ENCODE peak calls at places on chromosomes 2 and 18, in nine cellular contexts. E, K, N, S, V, X, P, O and L are unnamed samples.

GRCh38 chr18:79611040-79611681 is 68.4 kb upstream of the CTDP1 start:
- DNase-seq in E (no peak), K (no peak), N (no peak), S (no peak), V (no peak), X (no peak), P (no peak), O (peak; percentile 46), L (no peak)

GRCh38 chr2:66839551-66840320 is 404.8 kb downstream of the MEIS1 start:
- DNase-seq in E (no peak), K (no peak), N (no peak), S (no peak), V (no peak), X (peak; percentile 24), P (no peak), O (no peak), L (no peak)

GRCh38 chr2:143807677-143808076 is 678.5 kb downstream of the ARHGAP15 start:
- DNase-seq in E (no peak), K (peak; percentile 7), N (no peak), S (no peak), V (no peak), X (no peak), P (no peak), O (no peak), L (no peak)

GRCh38 chr18:80148316-80149199 is 39.5 kb downstream of the ADNP2 start:
- DNase-seq in E (no peak), K (no peak), N (no peak), S (no peak), V (no peak), X (no peak), P (no peak), O (peak; percentile 56), L (no peak)

GRCh38 chr2:127014630-127015029 is 92.3 kb downstream of the BIN1 start:
- DNase-seq in E (no peak), K (no peak), N (no peak), S (no peak), V (no peak), X (no peak), P (no peak), O (no peak), L (no peak)

GRCh38 chr2:7116516-7116915 is 199.3 kb downstream of the RNF144A start:
- DNase-seq in E (no peak), K (no peak), N (no peak), S (no peak), V (no peak), X (no peak), P (no peak), O (no peak), L (no peak)

GRCh38 chr2:135736546-135736945 is 5.1 kb upstream of the UBXN4 start:
- DNase-seq in E (no peak), K (no peak), N (no peak), S (no peak), V (no peak), X (no peak), P (no peak), O (no peak), L (no peak)

GRCh38 chr2:156157670-156158069 is 174.9 kb downstream of the NR4A2 start:
- DNase-seq in E (no peak), K (no peak), N (no peak), S (no peak), V (peak; percentile 48), X (peak; percentile 11), P (peak; percentile 15), O (no peak), L (no peak)

GRCh38 chr2:181813963-181814565 is 77.5 kb upstream of the ITPRID2 start:
- DNase-seq in E (no peak), K (peak; percentile 15), N (no peak), S (no peak), V (no peak), X (no peak), P (no peak), O (no peak), L (no peak)

GRCh38 chr2:165147201-165148045 is 56.4 kb downstream of the SCN3A start:
- DNase-seq in E (no peak), K (no peak), N (no peak), S (no peak), V (no peak), X (no peak), P (no peak), O (no peak), L (no peak)

GRCh38 chr2:117917223-117917917 is 96.5 kb downstream of the CCDC93 start:
- DNase-seq in E (no peak), K (no peak), N (no peak), S (no peak), V (no peak), X (peak; percentile 42), P (no peak), O (no peak), L (no peak)

GRCh38 chr2:9690252-9690651 is 59.5 kb upstream of the YWHAQ start:
- DNase-seq in E (no peak), K (no peak), N (no peak), S (no peak), V (no peak), X (no peak), P (no peak), O (no peak), L (no peak)

GRCh38 chr2:239292956-239293355 is 107.9 kb downstream of the HDAC4 start:
- DNase-seq in E (no peak), K (peak; percentile 7), N (no peak), S (no peak), V (no peak), X (no peak), P (no peak), O (no peak), L (no peak)

GRCh38 chr2:110997646-110998045 is 123.1 kb upstream of the BCL2L11 start:
- DNase-seq in E (no peak), K (no peak), N (no peak), S (no peak), V (no peak), X (no peak), P (no peak), O (no peak), L (no peak)

GRCh38 chr18:26719909-26720308 is 145.6 kb downstream of the AQP4 start:
- DNase-seq in E (no peak), K (no peak), N (no peak), S (no peak), V (no peak), X (no peak), P (peak; percentile 25), O (no peak), L (no peak)

GRCh38 chr2:70371753-70372152 is 69.9 kb upstream of the FAM136A start:
- DNase-seq in E (no peak), K (no peak), N (no peak), S (no peak), V (no peak), X (no peak), P (no peak), O (no peak), L (no peak)

GRCh38 chr2:119760237-119760807 is 600 bp downstream of the PTPN4 start:
- DNase-seq in E (no peak), K (peak; percentile 52), N (peak; percentile 12), S (peak; percentile 25), V (no peak), X (no peak), P (peak; percentile 19), O (peak; percentile 89), L (no peak)

GRCh38 chr2:226185613-226186211 is 613.9 kb downstream of the IRS1 start:
- DNase-seq in E (no peak), K (no peak), N (no peak), S (no peak), V (no peak), X (no peak), P (no peak), O (no peak), L (no peak)

GRCh38 chr2:98148968-98149697 is 62.2 kb downstream of the VWA3B start:
- DNase-seq in E (peak; percentile 3), K (no peak), N (no peak), S (peak; percentile 40), V (no peak), X (no peak), P (no peak), O (no peak), L (no peak)

GRCh38 chr2:69067866-69068265 is 54.9 kb downstream of the ANTXR1 start:
- DNase-seq in E (no peak), K (no peak), N (no peak), S (no peak), V (no peak), X (no peak), P (no peak), O (no peak), L (no peak)

GRCh38 chr18:12309683-12310198 is 1.7 kb downstream of the TUBB6 start:
- DNase-seq in E (no peak), K (no peak), N (no peak), S (no peak), V (no peak), X (no peak), P (no peak), O (no peak), L (no peak)

GRCh38 chr18:51867767-51868166 is 472.2 kb upstream of the DCC start:
- DNase-seq in E (no peak), K (no peak), N (no peak), S (no peak), V (no peak), X (peak; percentile 15), P (no peak), O (no peak), L (no peak)

GRCh38 chr18:9705183-9705864 is 2.8 kb upstream of the RAB31 start:
- DNase-seq in E (no peak), K (no peak), N (no peak), S (no peak), V (no peak), X (no peak), P (no peak), O (no peak), L (no peak)

GRCh38 chr18:31657823-31658669 is 26.3 kb downstream of the B4GALT6 start:
- DNase-seq in E (no peak), K (no peak), N (no peak), S (no peak), V (no peak), X (no peak), P (peak; percentile 76), O (peak; percentile 76), L (no peak)

GRCh38 chr18:73274812-73275621 is 407.2 kb upstream of the NETO1 start:
- DNase-seq in E (no peak), K (no peak), N (no peak), S (no peak), V (no peak), X (no peak), P (no peak), O (no peak), L (no peak)

GRCh38 chr18:49510393-49511115 is 23.5 kb upstream of the C18orf32 start:
- DNase-seq in E (no peak), K (peak; percentile 45), N (peak; percentile 29), S (no peak), V (peak; percentile 74), X (peak; percentile 68), P (peak; percentile 50), O (peak; percentile 72), L (no peak)

GRCh38 chr2:24046599-24046929 is 627 bp downstream of the WDCP start:
- DNase-seq in E (no peak), K (no peak), N (no peak), S (no peak), V (no peak), X (no peak), P (no peak), O (no peak), L (no peak)

GRCh38 chr2:197909377-197909776 is 105.0 kb downstream of the PLCL1 start:
- DNase-seq in E (no peak), K (no peak), N (no peak), S (no peak), V (no peak), X (no peak), P (no peak), O (no peak), L (no peak)

GRCh38 chr2:241885701-241886643 is 16.4 kb downstream of the RTP5 start:
- DNase-seq in E (no peak), K (no peak), N (no peak), S (no peak), V (peak; percentile 77), X (no peak), P (no peak), O (peak; percentile 44), L (no peak)

GRCh38 chr18:45547910-45548309 is 67.4 kb upstream of the SLC14A2 start:
- DNase-seq in E (no peak), K (no peak), N (no peak), S (no peak), V (no peak), X (no peak), P (no peak), O (no peak), L (no peak)

GRCh38 chr18:12597775-12598174 is 60.1 kb downstream of the SPIRE1 start:
- DNase-seq in E (no peak), K (no peak), N (no peak), S (peak; percentile 39), V (no peak), X (no peak), P (no peak), O (no peak), L (peak; percentile 21)